ENCODE peak calls at places on chromosomes 13 and 19, in seven cellular contexts. R is tibial artery, H is psoas muscle, J is BJ, V is K562, Z is fibroblast of lung, C is left ventricle myocardium inferior. L is an unnamed sample.

GRCh38 chr13:107370036-107370785 is 802.3 kb upstream of the ARGLU1 start:
- DNase-seq in R (no peak), H (no peak), J (no peak), V (no peak), Z (peak; percentile 78), C (no peak), L (peak; percentile 60)

GRCh38 chr13:69769637-69770036 is 338.0 kb upstream of the ATXN8OS start:
- DNase-seq in R (no peak), H (no peak), J (no peak), V (no peak), Z (no peak), C (no peak), L (no peak)

GRCh38 chr13:99382428-99383133 is 75.4 kb upstream of the GPR183 start:
- DNase-seq in R (no peak), H (no peak), J (no peak), V (no peak), Z (no peak), C (no peak), L (peak; percentile 45)

GRCh38 chr13:66809496-66809895 is 420.6 kb downstream of the PCDH9 start:
- DNase-seq in R (no peak), H (no peak), J (no peak), V (no peak), Z (no peak), C (no peak), L (no peak)

GRCh38 chr13:26653310-26653709 is 95.8 kb downstream of the WASF3 start:
- DNase-seq in R (no peak), H (no peak), J (no peak), V (no peak), Z (no peak), C (no peak), L (peak; percentile 65)

GRCh38 chr13:72061613-72062012 is 194.6 kb upstream of the DACH1 start:
- DNase-seq in R (no peak), H (no peak), J (no peak), V (no peak), Z (no peak), C (no peak), L (no peak)

GRCh38 chr13:34310539-34310938 is 492.6 kb downstream of the RFC3 start:
- DNase-seq in R (no peak), H (no peak), J (no peak), V (no peak), Z (no peak), C (no peak), L (no peak)

GRCh38 chr19:50850738-50851137 is 4.0 kb upstream of the KLK3 start:
- DNase-seq in R (no peak), H (no peak), J (no peak), V (no peak), Z (no peak), C (no peak), L (no peak)

GRCh38 chr13:55000043-55000442 is 1971.4 kb downstream of the OLFM4 start:
- DNase-seq in R (no peak), H (no peak), J (no peak), V (no peak), Z (no peak), C (no peak), L (no peak)

GRCh38 chr13:85367887-85368286 is 431.3 kb downstream of the SLITRK6 start:
- DNase-seq in R (no peak), H (no peak), J (no peak), V (no peak), Z (no peak), C (no peak), L (no peak)

GRCh38 chr13:80012281-80012680 is 328.6 kb downstream of the SPRY2 start:
- DNase-seq in R (no peak), H (no peak), J (no peak), V (no peak), Z (no peak), C (no peak), L (no peak)

GRCh38 chr13:23695711-23696512 is 125.7 kb downstream of the TNFRSF19 start:
- DNase-seq in R (no peak), H (peak; percentile 51), J (no peak), V (no peak), Z (no peak), C (peak; percentile 58), L (peak; percentile 13)

GRCh38 chr13:21674271-21675009 is 3.6 kb downstream of the FGF9 start:
- DNase-seq in R (no peak), H (peak; percentile 24), J (no peak), V (peak; percentile 38), Z (no peak), C (peak; percentile 41), L (no peak)

GRCh38 chr13:107231941-107232340 is 664.0 kb upstream of the ARGLU1 start:
- DNase-seq in R (no peak), H (no peak), J (no peak), V (no peak), Z (no peak), C (no peak), L (no peak)

GRCh38 chr13:26051231-26052135 is at the start of gene SHISA2:
- DNase-seq in R (no peak), H (peak; percentile 37), J (no peak), V (no peak), Z (peak; percentile 54), C (peak; percentile 27), L (peak; percentile 76)

GRCh38 chr13:75931116-75931515 is 295.0 kb downstream of the LMO7 start:
- DNase-seq in R (no peak), H (no peak), J (no peak), V (no peak), Z (no peak), C (no peak), L (no peak)

GRCh38 chr13:69565334-69565733 is 542.3 kb upstream of the ATXN8OS start:
- DNase-seq in R (no peak), H (no peak), J (no peak), V (peak; percentile 8), Z (peak; percentile 41), C (no peak), L (peak; percentile 76)

DNA sequence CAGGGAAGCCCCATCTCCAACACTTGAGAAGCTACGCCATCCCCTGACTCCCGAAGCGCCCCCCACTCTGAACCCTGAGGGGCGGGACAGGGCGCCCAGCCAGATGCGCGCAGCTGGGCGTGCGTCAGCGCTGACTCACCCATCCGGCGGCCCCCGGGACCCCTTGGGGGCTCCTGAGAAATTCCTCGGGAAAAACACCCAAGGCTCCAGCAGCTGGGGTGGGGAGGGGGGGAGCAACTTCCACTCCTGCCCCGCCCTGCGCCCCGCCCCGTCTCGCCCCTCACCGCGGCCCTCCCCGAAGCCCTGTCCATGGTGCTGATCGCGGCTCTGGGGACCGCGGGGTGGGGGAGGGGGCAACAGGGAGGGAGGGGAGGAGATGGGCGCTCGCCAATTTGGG is 1.0 kb downstream of the COL5A3 start:
- DNase-seq in R (peak; percentile 75), H (peak; percentile 82), J (peak; percentile 35), V (peak; percentile 95), Z (peak; percentile 89), C (peak; percentile 84), L (no peak)
- H3K4me3 ChIP-seq in R (peak overlapping the region; percentile 57), H (peak overlapping the region; percentile 57), J (peak overlapping the region; percentile 43), V (no peak overlapping the region), Z (no peak overlapping the region), C (peak overlapping the region; percentile 69), L (no peak overlapping the region)

DNA sequence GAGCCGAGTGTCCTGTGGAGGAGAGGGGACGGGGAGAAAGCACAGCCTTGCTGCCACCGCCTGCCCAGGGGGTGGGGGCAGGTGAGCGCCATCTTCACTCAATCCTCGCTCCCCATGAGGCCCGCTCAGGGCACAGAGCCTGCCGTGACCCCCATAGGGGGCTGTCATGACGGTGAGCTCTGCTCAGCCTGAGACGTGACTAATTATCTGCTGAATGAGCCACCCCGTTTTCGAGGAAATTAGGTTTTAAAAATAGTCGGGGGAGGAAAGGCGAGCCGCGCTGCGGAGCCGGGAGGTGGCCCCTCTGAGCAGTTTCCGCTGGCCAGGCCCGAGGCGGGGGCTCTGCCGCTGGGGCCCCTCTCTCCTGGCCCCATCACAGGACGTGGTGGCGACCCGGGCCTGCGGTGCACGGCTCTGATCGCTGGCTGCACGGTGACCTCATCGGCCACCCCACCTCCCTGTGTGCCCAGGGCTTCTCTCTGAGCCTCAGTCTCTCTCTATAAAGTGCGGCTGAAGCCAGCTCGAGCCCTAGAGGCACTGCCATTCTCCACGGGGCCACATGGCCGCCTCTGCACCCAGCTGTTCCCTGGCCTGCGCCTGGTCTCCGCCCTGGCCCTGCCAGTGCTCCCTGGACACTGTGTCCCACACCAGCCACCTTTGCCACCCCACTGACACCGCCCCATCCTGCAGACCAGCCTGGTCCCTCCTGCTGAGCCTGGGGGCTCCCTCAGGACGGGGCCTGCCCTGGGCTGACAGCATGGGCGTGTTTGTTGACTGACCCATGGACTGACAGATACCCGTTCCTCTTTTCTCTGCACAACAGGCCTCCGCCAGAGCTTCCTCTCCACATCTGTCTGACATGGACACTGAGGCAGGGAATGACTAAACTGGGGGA is 28.3 kb downstream of the PIP5K1C start:
- DNase-seq in R (no peak), H (no peak), J (no peak), V (peak; percentile 64), Z (peak; percentile 25), C (no peak), L (no peak)
- H3K4me3 ChIP-seq in R (peak overlapping the region; percentile 43), H (peak overlapping the region; percentile 48), J (no peak overlapping the region), V (peak overlapping the region; percentile 13), Z (no peak overlapping the region), C (peak overlapping the region; percentile 61), L (no peak overlapping the region)

DNA sequence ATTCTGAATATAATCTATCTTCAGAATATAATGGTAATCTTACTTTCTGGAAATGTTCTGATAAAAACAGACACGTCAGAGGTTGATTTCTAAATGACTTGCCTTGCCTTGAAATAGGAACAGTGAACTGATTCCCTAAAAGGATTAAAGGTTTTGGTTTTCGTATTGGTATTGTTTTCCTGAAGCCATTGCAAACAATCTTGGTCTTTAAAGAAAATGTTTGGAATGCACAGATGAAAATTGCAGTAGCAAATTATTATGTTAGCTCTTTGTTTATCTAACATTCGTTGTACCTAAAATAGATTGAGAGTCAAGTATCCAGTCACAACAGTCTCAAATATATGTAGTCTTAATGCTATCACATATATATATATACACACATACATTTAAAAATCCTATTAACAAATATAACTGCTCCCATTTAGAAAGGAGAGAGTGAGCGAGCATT is 1.7 kb downstream of the ITM2B start:
- DNase-seq in R (no peak), H (no peak), J (no peak), V (no peak), Z (no peak), C (no peak), L (no peak)
- H3K4me3 ChIP-seq in R (peak overlapping the region; percentile 91), H (peak overlapping the region; percentile 97), J (peak overlapping the region; percentile 54), V (no peak overlapping the region), Z (peak overlapping the region; percentile 73), C (peak overlapping the region; percentile 100), L (peak overlapping the region; percentile 100)

GRCh38 chr19:33290956-33291622 is 11.2 kb downstream of the CEBPA start:
- DNase-seq in R (no peak), H (no peak), J (no peak), V (no peak), Z (no peak), C (no peak), L (peak; percentile 89)
- H3K4me3 ChIP-seq in R (no peak overlapping the region), H (no peak overlapping the region), J (no peak overlapping the region), V (no peak overlapping the region), Z (no peak overlapping the region), C (no peak overlapping the region), L (no peak overlapping the region)

GRCh38 chr19:33627526-33627925 is 5.8 kb downstream of the CHST8 start:
- DNase-seq in R (no peak), H (no peak), J (no peak), V (no peak), Z (no peak), C (no peak), L (no peak)
- H3K4me3 ChIP-seq in R (no peak overlapping the region), H (no peak overlapping the region), J (no peak overlapping the region), V (no peak overlapping the region), Z (no peak overlapping the region), C (no peak overlapping the region), L (no peak overlapping the region)

L was measured in epithelial cell of esophagus.